ENCODE peak calls at places on chromosomes 16 and 17, in seven cellular contexts. One of them, this sample, is unnamed.

GRCh38 chr17:5793899-5794298 is 209.6 kb upstream of the NLRP1 start:
- DNase-seq in M059J: no peak
- DNase-seq in HT1080: no peak
- DNase-seq in MCF 10A: peak; percentile 34
- DNase-seq in LoVo: no peak
- DNase-seq in naive thymus-derived CD8-positive, alpha-beta T cell: no peak
- DNase-seq in NCI-H510A: no peak
- DNase-seq in this sample: peak; percentile 22

GRCh38 chr17:31452561-31453110 is 61.2 kb downstream of the RAB11FIP4 start:
- DNase-seq in M059J: no peak
- DNase-seq in HT1080: no peak
- DNase-seq in MCF 10A: no peak
- DNase-seq in LoVo: no peak
- DNase-seq in naive thymus-derived CD8-positive, alpha-beta T cell: no peak
- DNase-seq in NCI-H510A: no peak
- DNase-seq in this sample: no peak

GRCh38 chr16:85659805-85660511 is 28.8 kb downstream of the GINS2 start:
- DNase-seq in M059J: peak; percentile 46
- DNase-seq in HT1080: peak; percentile 55
- DNase-seq in MCF 10A: peak; percentile 55
- DNase-seq in LoVo: peak; percentile 9
- DNase-seq in naive thymus-derived CD8-positive, alpha-beta T cell: peak; percentile 49
- DNase-seq in NCI-H510A: peak; percentile 72
- DNase-seq in this sample: no peak

GRCh38 chr17:48604770-48605329 is at the start of gene HOXB6:
- DNase-seq in M059J: no peak
- DNase-seq in HT1080: peak; percentile 80
- DNase-seq in MCF 10A: no peak
- DNase-seq in LoVo: peak; percentile 90
- DNase-seq in naive thymus-derived CD8-positive, alpha-beta T cell: no peak
- DNase-seq in NCI-H510A: no peak
- DNase-seq in this sample: peak; percentile 92

GRCh38 chr17:58402047-58402446 is 15.3 kb downstream of the RNF43 start:
- DNase-seq in M059J: peak; percentile 92
- DNase-seq in HT1080: peak; percentile 47
- DNase-seq in MCF 10A: no peak
- DNase-seq in LoVo: no peak
- DNase-seq in naive thymus-derived CD8-positive, alpha-beta T cell: no peak
- DNase-seq in NCI-H510A: no peak
- DNase-seq in this sample: peak; percentile 81

GRCh38 chr16:67016143-67016542 is 12.8 kb upstream of the CBFB start:
- DNase-seq in M059J: no peak
- DNase-seq in HT1080: no peak
- DNase-seq in MCF 10A: no peak
- DNase-seq in LoVo: no peak
- DNase-seq in naive thymus-derived CD8-positive, alpha-beta T cell: no peak
- DNase-seq in NCI-H510A: no peak
- DNase-seq in this sample: no peak

GRCh38 chr17:31475378-31476162 is 84.1 kb downstream of the RAB11FIP4 start:
- DNase-seq in M059J: no peak
- DNase-seq in HT1080: no peak
- DNase-seq in MCF 10A: no peak
- DNase-seq in LoVo: no peak
- DNase-seq in naive thymus-derived CD8-positive, alpha-beta T cell: no peak
- DNase-seq in NCI-H510A: no peak
- DNase-seq in this sample: no peak

GRCh38 chr16:77744136-77744535 is 21.8 kb downstream of the NUDT7 start:
- DNase-seq in M059J: no peak
- DNase-seq in HT1080: no peak
- DNase-seq in MCF 10A: no peak
- DNase-seq in LoVo: no peak
- DNase-seq in naive thymus-derived CD8-positive, alpha-beta T cell: no peak
- DNase-seq in NCI-H510A: no peak
- DNase-seq in this sample: no peak

GRCh38 chr17:58918072-58918471 is 162.4 kb downstream of the PPM1E start:
- DNase-seq in M059J: no peak
- DNase-seq in HT1080: no peak
- DNase-seq in MCF 10A: no peak
- DNase-seq in LoVo: no peak
- DNase-seq in naive thymus-derived CD8-positive, alpha-beta T cell: no peak
- DNase-seq in NCI-H510A: no peak
- DNase-seq in this sample: no peak

GRCh38 chr16:48511071-48511540 is 98.9 kb downstream of the N4BP1 start:
- DNase-seq in M059J: peak; percentile 32
- DNase-seq in HT1080: peak; percentile 11
- DNase-seq in MCF 10A: peak; percentile 83
- DNase-seq in LoVo: no peak
- DNase-seq in naive thymus-derived CD8-positive, alpha-beta T cell: no peak
- DNase-seq in NCI-H510A: no peak
- DNase-seq in this sample: no peak

GRCh38 chr17:80889897-80890550 is 101.6 kb upstream of the CHMP6 start:
- DNase-seq in M059J: no peak
- DNase-seq in HT1080: no peak
- DNase-seq in MCF 10A: no peak
- DNase-seq in LoVo: no peak
- DNase-seq in naive thymus-derived CD8-positive, alpha-beta T cell: no peak
- DNase-seq in NCI-H510A: no peak
- DNase-seq in this sample: no peak

GRCh38 chr16:88928405-88929375 is 48.3 kb downstream of the CBFA2T3 start:
- DNase-seq in M059J: no peak
- DNase-seq in HT1080: no peak
- DNase-seq in MCF 10A: no peak
- DNase-seq in LoVo: no peak
- DNase-seq in naive thymus-derived CD8-positive, alpha-beta T cell: no peak
- DNase-seq in NCI-H510A: no peak
- DNase-seq in this sample: no peak

GRCh38 chr16:85625485-85626117 is 12.5 kb downstream of the GSE1 start:
- DNase-seq in M059J: no peak
- DNase-seq in HT1080: no peak
- DNase-seq in MCF 10A: no peak
- DNase-seq in LoVo: no peak
- DNase-seq in naive thymus-derived CD8-positive, alpha-beta T cell: no peak
- DNase-seq in NCI-H510A: no peak
- DNase-seq in this sample: no peak

GRCh38 chr17:81398170-81398854 is 3.1 kb downstream of the BAHCC1 start:
- DNase-seq in M059J: peak; percentile 63
- DNase-seq in HT1080: no peak
- DNase-seq in MCF 10A: peak; percentile 37
- DNase-seq in LoVo: peak; percentile 44
- DNase-seq in naive thymus-derived CD8-positive, alpha-beta T cell: no peak
- DNase-seq in NCI-H510A: no peak
- DNase-seq in this sample: no peak

This sample was measured in SW480.